ENCODE peak calls at places on chromosomes 11 and 22, in nine cellular contexts. B, D, Q, A, J, O, Z, X and I are unnamed samples. For H3K4me1, the result is how much of the 10 kb centered on the place peaks cover.

GRCh38 chr11:28243596-28243995 is 135.4 kb downstream of the METTL15 start:
- DNase-seq in X (peak), A (no peak), D (no peak), Z (no peak), O (no peak), Q (no peak), J (no peak), B (no peak), I (no peak)

GRCh38 chr11:106496677-106497076 is 419.2 kb downstream of the AASDHPPT start:
- DNase-seq in X (no peak), J (no peak), A (no peak), O (no peak), D (no peak), Q (no peak), B (no peak), Z (no peak), I (no peak)

GRCh38 chr11:75465701-75466531 is 32.9 kb upstream of the KLHL35 start:
- DNase-seq in D (no peak), B (no peak), O (peak), X (peak), Q (no peak), A (no peak), J (peak), Z (no peak), I (no peak)

GRCh38 chr11:112440518-112440917 is 179.9 kb upstream of the PLET1 start:
- DNase-seq in J (peak), A (no peak), B (no peak), Q (no peak), D (no peak), Z (no peak), X (no peak), O (peak), I (no peak)

GRCh38 chr11:64687204-64687603 is 35.8 kb downstream of the NRXN2 start:
- DNase-seq in X (no peak), B (no peak), Q (peak), J (no peak), A (no peak), D (no peak), O (no peak), Z (no peak), I (peak)

GRCh38 chr11:47415949-47416472 is 7.6 kb downstream of the SLC39A13 start:
- DNase-seq in Z (peak), D (no peak), Q (peak), A (no peak), J (peak), O (peak), B (peak), X (peak), I (peak)

GRCh38 chr11:34004226-34004625 is 47.3 kb upstream of the CAPRIN1 start:
- DNase-seq in X (no peak), O (no peak), D (no peak), Z (no peak), J (no peak), A (no peak), B (no peak), Q (no peak), I (no peak)

GRCh38 chr11:11967669-11968510 is 40.5 kb downstream of the DKK3 start:
- DNase-seq in Q (no peak), A (no peak), D (no peak), O (no peak), J (peak), Z (no peak), B (no peak), X (no peak), I (no peak)

GRCh38 chr22:33553493-33553892 is 366.8 kb downstream of the LARGE1 start:
- DNase-seq in A (no peak), X (no peak), Q (no peak), Z (no peak), J (no peak), O (no peak), D (no peak), B (no peak), I (no peak)

DNA sequence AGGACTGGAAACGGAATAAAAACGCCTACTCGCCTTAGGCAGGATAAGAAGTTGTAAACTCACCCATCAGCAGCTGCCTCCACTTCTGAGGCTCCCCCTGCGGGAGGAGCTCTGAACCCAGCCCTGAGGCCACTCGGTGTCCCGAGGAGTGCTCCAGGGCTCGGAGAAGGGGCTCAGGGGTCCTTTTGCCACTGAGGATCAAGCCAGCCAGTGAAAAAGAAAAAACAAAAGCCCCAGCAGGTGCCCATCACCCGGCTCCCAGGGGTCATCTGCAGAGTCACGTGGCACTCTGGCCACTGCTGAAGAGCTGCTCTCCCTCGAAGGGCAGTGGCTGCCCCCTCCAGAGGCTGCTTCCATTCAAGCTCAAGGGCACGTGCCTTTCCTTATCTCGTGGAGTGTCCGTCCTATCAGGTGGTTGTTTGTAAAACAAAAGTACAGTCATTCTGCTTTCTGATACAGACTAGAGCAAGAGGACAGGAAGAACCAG is 29.0 kb downstream of the NUP50 start:
- DNase-seq in X (no peak), B (no peak), Q (no peak), A (no peak), Z (no peak), J (peak), D (peak), O (peak), I (no peak)
- TF ChIP-seq CTCF in X (no peak), B (no peak), Q (no peak), A (no peak), Z (no peak), J (peak), D (peak), O (peak), I (no peak)

GRCh38 chr11:2678396-2678795 is 21.4 kb downstream of the KCNQ1OT1 start:
- DNase-seq in D (no peak), X (no peak), J (no peak), A (no peak), B (no peak), Q (no peak), Z (no peak), O (no peak), I (no peak)
- H3K4me1 ChIP-seq in D (under half), X (under half), J (under half), A (under half), B (under half), Q (under half), Z (under half), O (under half), I (under half)

DNA sequence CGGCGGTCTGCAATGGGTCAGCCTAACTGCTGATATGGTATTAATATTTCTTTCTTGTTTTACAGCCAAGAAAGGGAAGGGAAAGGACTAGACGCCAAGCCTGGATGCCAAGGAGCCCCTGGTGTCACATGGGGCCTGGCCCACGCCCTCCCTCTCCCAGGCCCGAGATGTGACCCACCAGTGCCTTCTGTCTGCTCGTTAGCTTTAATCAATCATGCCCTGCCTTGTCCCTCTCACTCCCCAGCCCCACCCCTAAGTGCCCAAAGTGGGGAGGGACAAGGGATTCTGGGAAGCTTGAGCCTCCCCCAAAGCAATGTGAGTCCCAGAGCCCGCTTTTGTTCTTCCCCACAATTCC is 1.9 kb downstream of the MDK start:
- DNase-seq in A (no peak), B (no peak), J (no peak), X (no peak), Q (no peak), O (no peak), Z (no peak), D (no peak), I (no peak)
- H3K4me3 ChIP-seq in A (no peak), B (no peak), J (peak), X (no peak), Q (no peak), O (no peak), Z (no peak), D (peak), I (no peak)

DNA sequence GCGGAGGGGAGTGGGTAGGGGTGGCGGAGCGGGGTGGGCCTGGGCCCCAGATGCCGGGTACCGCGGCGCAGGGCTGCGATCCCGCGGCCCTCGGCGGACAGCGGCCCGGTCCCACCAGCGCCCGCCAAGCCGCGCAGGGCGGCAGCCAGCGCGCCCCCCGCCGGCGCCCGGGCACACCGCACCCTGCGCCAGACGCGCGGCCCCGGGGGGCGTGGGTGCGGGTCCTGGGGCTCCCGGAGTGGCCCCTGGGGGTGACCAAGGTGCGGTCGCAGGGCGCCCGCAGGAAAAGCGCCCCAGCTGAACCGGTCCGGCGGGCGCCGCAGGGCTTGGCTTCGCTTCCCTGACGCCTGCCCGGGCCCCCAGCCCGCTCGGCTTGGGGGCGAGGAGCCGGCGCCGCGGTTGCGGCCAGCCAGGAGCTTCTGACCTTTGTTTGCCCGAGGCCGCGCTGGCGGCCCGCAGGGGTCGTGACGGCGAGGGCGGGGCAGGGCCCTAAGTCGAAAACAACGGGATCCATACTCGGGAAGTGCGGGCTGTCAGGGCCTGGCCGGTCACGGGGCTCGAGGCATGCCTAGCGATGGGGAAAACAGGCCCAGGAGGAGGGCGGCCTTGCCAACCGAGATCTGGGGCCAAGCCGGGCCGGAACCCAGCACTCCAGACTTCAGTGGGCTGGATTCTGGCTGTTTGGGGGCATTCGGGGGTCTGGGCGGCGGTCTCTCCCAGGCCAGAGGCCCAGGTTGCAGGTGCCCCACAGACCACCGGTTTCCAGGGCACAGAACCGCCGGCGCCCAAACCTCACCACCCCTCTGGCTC is 581 bp upstream of the AP5B1 start:
- DNase-seq in A (no peak), B (no peak), Q (peak), X (no peak), D (peak), O (peak), Z (no peak), J (peak), I (peak)
- TF ChIP-seq CTCF in A (no peak), B (no peak), Q (peak), X (no peak), D (peak), O (no peak), Z (no peak), J (peak), I (no peak)

DNA sequence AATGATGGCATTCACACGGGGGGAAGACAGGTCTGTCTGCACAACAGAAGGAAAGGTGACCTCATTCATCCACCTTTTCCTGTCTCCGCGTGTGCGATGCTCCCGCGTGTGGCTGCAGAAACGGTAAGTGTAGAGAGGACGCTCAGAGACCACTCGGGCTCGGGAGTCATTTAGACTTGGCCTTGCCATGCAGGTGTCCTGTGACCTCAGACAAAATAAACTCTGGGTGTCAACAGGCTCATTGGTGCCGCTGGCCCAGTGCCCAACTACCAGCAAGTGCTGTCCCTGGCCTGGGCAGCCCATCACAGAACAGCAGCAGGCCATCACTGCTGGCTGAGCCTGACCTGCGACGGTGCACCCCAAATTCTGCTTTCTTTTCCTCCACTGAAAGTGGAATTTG is 48.1 kb upstream of the ARFGAP3 start:
- DNase-seq in Q (no peak), A (no peak), J (no peak), O (no peak), Z (no peak), X (no peak), D (no peak), B (peak), I (no peak)
- H3K4me1 ChIP-seq in Q (half or more), A (under half), J (under half), O (under half), Z (under half), X (under half), D (under half), B (under half), I (under half)